ENCODE peak calls at places on chromosome 1, in seven cellular contexts. V is HepG2, W is H1, L is GM12878, Z is HCT116, O is K562, T is SK-N-SH. H is an unnamed sample.
A peak's percentile ranks its signal among the peaks of the same experiment; 100 is the strongest.

GRCh38 chr1:23148084-23148483 is 20.6 kb downstream of the LUZP1 start:
- DNase-seq in L (no peak), W (no peak), O (no peak), Z (no peak), V (no peak), T (no peak), H (no peak)

GRCh38 chr1:207752456-207753132 is 740 bp downstream of the CD46 start:
- DNase-seq in O (peak; percentile 60), T (peak; percentile 28), L (no peak), V (peak; percentile 87), W (no peak), Z (no peak), H (no peak)

GRCh38 chr1:55059302-55060132 is 20.2 kb downstream of the PCSK9 start:
- DNase-seq in V (no peak), T (no peak), L (no peak), Z (no peak), O (no peak), W (no peak), H (no peak)

GRCh38 chr1:76124196-76124595 is 49.6 kb downstream of the ST6GALNAC3 start:
- DNase-seq in W (no peak), O (no peak), T (no peak), Z (no peak), L (no peak), V (no peak), H (no peak)

GRCh38 chr1:36365310-36365895 is 20.3 kb downstream of the STK40 start:
- DNase-seq in O (no peak), Z (no peak), W (no peak), V (no peak), L (no peak), T (no peak), H (no peak)

GRCh38 chr1:202807367-202807925 is 775 bp downstream of the KDM5B start:
- DNase-seq in O (peak; percentile 81), L (no peak), T (peak; percentile 90), Z (no peak), V (no peak), W (no peak), H (peak; percentile 51)

GRCh38 chr1:19310720-19311502 is 1.0 kb downstream of the AKR7A2 start:
- DNase-seq in V (peak; percentile 22), T (peak; percentile 54), W (no peak), O (peak; percentile 38), L (no peak), Z (no peak), H (peak; percentile 20)

GRCh38 chr1:176789571-176790090 is 326.7 kb downstream of the PAPPA2 start:
- DNase-seq in W (no peak), T (no peak), O (no peak), L (no peak), V (no peak), Z (no peak), H (no peak)

GRCh38 chr1:115052454-115053083 is 22.9 kb downstream of the TSHB start:
- DNase-seq in L (no peak), Z (peak; percentile 62), W (no peak), T (peak; percentile 61), V (peak; percentile 57), O (peak; percentile 69), H (peak; percentile 39)

GRCh38 chr1:230120289-230120948 is 53.4 kb downstream of the GALNT2 start:
- DNase-seq in T (no peak), W (no peak), O (no peak), Z (no peak), V (no peak), L (no peak), H (no peak)

GRCh38 chr1:11882814-11883538 is 24.2 kb upstream of the NPPB start:
- DNase-seq in O (peak; percentile 99), W (no peak), Z (no peak), T (peak; percentile 78), L (no peak), V (peak; percentile 40), H (no peak)

GRCh38 chr1:42913426-42914091 is 45.1 kb downstream of the SLC2A1 start:
- DNase-seq in T (peak; percentile 67), O (peak; percentile 86), V (peak; percentile 84), W (peak; percentile 44), Z (peak; percentile 78), L (peak; percentile 64), H (peak; percentile 82)

GRCh38 chr1:207242911-207243310 is 78.6 kb upstream of the CD55 start:
- DNase-seq in L (no peak), T (no peak), V (no peak), Z (no peak), W (no peak), O (no peak), H (no peak)

GRCh38 chr1:70387507-70387906 is 23.6 kb upstream of the CTH start:
- DNase-seq in T (no peak), Z (no peak), W (no peak), L (no peak), V (no peak), O (no peak), H (no peak)

GRCh38 chr1:10613861-10614260 is 139.1 kb downstream of the PEX14 start:
- DNase-seq in L (no peak), T (no peak), Z (no peak), O (no peak), W (no peak), V (no peak), H (no peak)

DNA sequence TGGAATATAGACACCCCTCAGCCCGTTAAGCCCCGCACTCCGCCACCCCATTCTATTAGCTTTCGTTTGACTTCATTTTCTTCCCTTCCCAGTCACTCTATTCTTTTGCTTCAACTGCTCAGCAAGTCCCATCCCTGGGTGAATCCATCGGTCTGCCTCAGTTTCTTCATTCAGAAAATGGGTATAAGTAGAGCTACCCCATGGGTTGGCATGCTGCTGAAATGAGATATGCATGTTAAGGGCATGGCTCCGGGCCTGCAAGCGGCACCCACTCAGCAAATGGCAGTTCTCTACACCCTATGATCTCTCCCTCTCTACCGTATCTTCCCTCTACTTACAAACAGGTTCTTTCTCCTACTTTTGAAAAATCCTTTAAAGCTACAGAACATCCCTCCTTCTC is 87.8 kb upstream of the IRF2BP2 start:
- DNase-seq in V (no peak), Z (no peak), W (no peak), L (no peak), O (no peak), T (no peak), H (no peak)
- TF ChIP-seq JUND in V (no peak), Z (no peak), W (no peak), L (no peak), O (no peak), T (no peak), H (no peak)

GRCh38 chr1:155913969-155914757 is 3.0 kb upstream of the RIT1 start:
- DNase-seq in O (no peak), Z (no peak), W (no peak), T (no peak), L (no peak), V (no peak), H (no peak)

GRCh38 chr1:155912056-155912536 is 947 bp upstream of the RIT1 start:
- DNase-seq in T (no peak), W (no peak), Z (no peak), O (peak; percentile 24), V (no peak), L (no peak), H (no peak)

GRCh38 chr1:155909894-155910293 is 1.3 kb downstream of the RIT1 start:
- DNase-seq in V (no peak), Z (no peak), O (peak; percentile 68), L (no peak), W (no peak), T (no peak), H (peak; percentile 26)

GRCh38 chr1:155911156-155912055 is at the start of gene RIT1:
- DNase-seq in V (peak; percentile 70), L (peak; percentile 69), T (peak; percentile 92), Z (no peak), O (peak; percentile 95), W (peak; percentile 62), H (peak; percentile 55)

DNA sequence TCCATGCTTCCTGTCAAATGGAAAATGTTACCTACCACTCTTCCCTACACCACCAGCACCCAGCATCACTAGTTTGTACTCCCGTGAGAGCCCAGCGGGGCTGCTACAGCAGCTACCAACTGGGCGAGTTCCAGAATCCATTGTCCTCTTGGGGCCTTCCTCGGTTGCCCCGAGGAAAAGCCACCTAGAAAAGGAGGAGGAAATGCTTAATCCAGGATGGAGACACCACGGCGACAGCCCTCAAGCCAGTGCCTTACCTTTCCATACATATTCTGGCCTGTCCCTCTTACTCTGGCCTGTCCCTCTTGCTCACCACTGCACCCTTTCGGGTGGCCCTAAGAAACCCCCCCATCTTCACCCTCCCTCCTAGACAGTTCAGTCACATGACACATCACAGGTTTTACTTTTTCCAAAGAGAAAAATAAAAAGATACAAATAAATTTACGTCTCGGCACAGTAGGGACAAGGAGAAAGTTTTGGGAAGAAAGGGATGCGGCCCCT is 478 bp downstream of the RIT1 start:
- DNase-seq in O (peak; percentile 76), W (no peak), T (peak; percentile 53), Z (no peak), L (no peak), V (no peak), H (peak; percentile 67)
- TF ChIP-seq JUND in O (no peak), W (no peak), T (no peak), Z (no peak), L (no peak), V (no peak), H (no peak)

DNA sequence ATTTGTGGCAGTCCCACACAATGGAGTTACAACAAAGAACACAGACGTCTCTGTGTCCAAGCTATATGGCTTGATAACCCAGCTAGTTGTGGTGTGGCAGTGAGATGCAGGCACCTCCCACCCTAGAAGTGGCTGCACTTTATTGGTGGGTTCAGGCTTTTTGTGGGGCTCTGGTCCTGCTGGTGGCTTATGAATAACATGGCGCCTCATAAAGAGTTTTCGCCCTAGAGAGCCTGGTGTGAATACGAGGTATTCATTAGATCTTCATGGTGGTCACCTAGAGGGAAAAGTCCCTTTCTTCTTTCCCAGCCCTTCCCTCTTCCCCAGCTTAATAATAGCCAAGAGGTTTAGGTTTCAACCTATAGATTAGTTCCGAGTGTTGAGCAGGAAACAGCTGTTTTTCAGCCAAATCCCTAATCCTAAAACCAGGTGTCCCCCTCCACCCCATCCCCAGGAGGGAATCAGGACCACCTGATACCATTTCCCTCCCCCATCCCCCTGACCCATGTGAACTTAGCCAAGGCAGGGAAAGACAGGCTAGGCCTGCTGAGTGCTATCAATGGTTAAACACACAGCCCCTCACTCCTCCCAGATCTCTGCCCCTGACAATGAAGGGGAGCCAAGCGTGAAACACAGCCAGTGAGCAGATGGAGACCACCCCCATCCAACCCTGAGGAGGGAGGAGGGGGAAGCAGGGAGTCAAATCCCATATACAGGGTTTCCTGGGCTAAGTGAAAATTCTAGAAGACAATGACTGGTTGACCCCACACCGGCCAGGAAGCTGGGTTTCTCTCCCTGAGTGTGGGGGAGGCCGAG is 58.2 kb downstream of the NFASC start:
- DNase-seq in W (no peak), O (no peak), Z (no peak), T (no peak), L (no peak), V (no peak), H (no peak)
- TF ChIP-seq JUND in W (no peak), O (no peak), Z (no peak), T (no peak), L (no peak), V (no peak), H (no peak)

DNA sequence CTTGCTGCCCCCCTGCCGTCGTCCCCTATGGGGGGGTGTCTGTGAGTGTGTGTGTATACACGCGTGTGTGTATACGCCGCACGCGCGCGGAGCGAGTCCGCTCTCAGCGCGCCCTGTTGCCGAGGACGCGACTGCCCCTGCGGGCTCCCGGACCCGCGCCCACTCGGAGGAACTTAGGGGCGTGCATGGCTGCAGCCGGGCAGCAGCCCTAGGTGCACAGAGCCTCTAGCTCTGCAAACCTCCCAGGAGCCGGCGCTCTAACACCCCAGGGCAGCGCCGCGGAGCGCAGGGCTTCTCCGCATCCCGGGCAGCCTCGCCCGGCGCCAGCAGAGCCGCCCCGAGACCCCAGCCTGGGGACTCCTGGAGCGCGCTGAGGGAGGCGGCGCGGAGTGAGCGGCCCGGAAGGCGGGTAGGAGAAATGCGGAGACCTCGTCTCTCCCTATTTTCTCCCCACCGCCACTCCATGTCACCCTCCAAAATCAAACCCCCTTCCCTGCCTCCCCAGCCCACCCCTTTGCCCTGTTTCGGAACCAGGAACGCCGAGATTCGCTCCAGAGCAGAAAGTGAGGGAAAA is 574 bp downstream of the ITPKB start:
- DNase-seq in L (no peak), Z (no peak), W (no peak), O (no peak), T (peak; percentile 67), V (no peak), H (peak; percentile 54)
- TF ChIP-seq JUND in L (no peak), Z (no peak), W (no peak), O (no peak), T (no peak), V (no peak), H (no peak)

H was measured in T47D.